ENCODE peak calls at places on chromosomes 16 and 17, in five cellular contexts. W is astrocyte; T is mammary epithelial cell; O is PC-3; H is naive thymus-derived CD4-positive, alpha-beta T cell. J is an unnamed sample.

GRCh38 chr16:9047689-9048301 is 43.6 kb upstream of the HAPSTR1 start:
- DNase-seq in T (peak; percentile 95), W (peak; percentile 98), O (peak; percentile 97), H (no peak), J (peak; percentile 86)

GRCh38 chr16:19411298-19411697 is 6.4 kb upstream of the TMC5 start:
- DNase-seq in H (no peak), W (no peak), O (peak; percentile 24), T (no peak), J (no peak)

GRCh38 chr17:40022961-40023541 is 7.8 kb downstream of the CSF3 start:
- DNase-seq in W (no peak), H (no peak), O (peak; percentile 75), T (no peak), J (peak; percentile 60)

GRCh38 chr17:55275894-55276804 is 11.4 kb downstream of the HLF start:
- DNase-seq in W (no peak), T (peak; percentile 81), H (no peak), O (peak; percentile 85), J (no peak)

GRCh38 chr16:60041671-60042070 is 1307.6 kb upstream of the GOT2 start:
- DNase-seq in W (no peak), H (no peak), O (peak; percentile 3), T (peak; percentile 8), J (no peak)

GRCh38 chr16:71347146-71347545 is 11.4 kb upstream of the CALB2 start:
- DNase-seq in O (no peak), T (no peak), W (no peak), H (no peak), J (no peak)

GRCh38 chr17:43085489-43085888 is 39.7 kb downstream of the BRCA1 start:
- DNase-seq in W (peak; percentile 33), O (no peak), T (no peak), H (no peak), J (no peak)

GRCh38 chr17:75151893-75152292 is 2.4 kb downstream of the JPT1 start:
- DNase-seq in T (no peak), W (peak; percentile 42), H (no peak), O (peak; percentile 63), J (no peak)

GRCh38 chr17:61454932-61455753 is 2.9 kb downstream of the TBX4 start:
- DNase-seq in H (no peak), T (no peak), W (no peak), O (no peak), J (no peak)

GRCh38 chr17:11780621-11781020 is 182.4 kb downstream of the DNAH9 start:
- DNase-seq in O (no peak), W (no peak), T (no peak), H (no peak), J (no peak)

GRCh38 chr17:16013943-16014407 is 14.4 kb downstream of the TTC19 start:
- DNase-seq in T (peak; percentile 70), O (peak; percentile 90), W (peak; percentile 81), H (no peak), J (no peak)

GRCh38 chr17:1259910-1260389 is 10.3 kb upstream of the BHLHA9 start:
- DNase-seq in H (peak; percentile 31), T (no peak), O (no peak), W (no peak), J (no peak)

GRCh38 chr16:86877108-86877507 is 298.8 kb downstream of the FOXL1 start:
- DNase-seq in O (no peak), T (no peak), H (no peak), W (no peak), J (no peak)

GRCh38 chr16:64167851-64168770 is 953.8 kb downstream of the CDH11 start:
- DNase-seq in T (no peak), O (no peak), H (no peak), W (no peak), J (no peak)

GRCh38 chr16:85969159-85969558 is 70.2 kb downstream of the IRF8 start:
- DNase-seq in T (peak; percentile 18), O (no peak), W (peak; percentile 77), H (no peak), J (no peak)

GRCh38 chr17:69729937-69730336 is 315.4 kb downstream of the MAP2K6 start:
- DNase-seq in O (peak; percentile 90), W (peak; percentile 66), T (peak; percentile 92), H (no peak), J (no peak)

GRCh38 chr17:55641559-55642160 is 81.0 kb downstream of the TMEM100 start:
- DNase-seq in T (peak; percentile 31), O (peak; percentile 74), W (peak; percentile 23), H (peak; percentile 7), J (peak; percentile 60)

GRCh38 chr17:15092762-15093161 is 172.4 kb downstream of the PMP22 start:
- DNase-seq in W (no peak), H (no peak), T (peak; percentile 45), O (peak; percentile 32), J (no peak)

GRCh38 chr16:84785843-84786538 is 33.8 kb upstream of the CRISPLD2 start:
- DNase-seq in H (no peak), O (no peak), T (no peak), W (peak; percentile 63), J (no peak)

GRCh38 chr17:82356845-82357355 is 2.1 kb upstream of the TEX19 start:
- DNase-seq in H (no peak), W (no peak), T (no peak), O (no peak), J (no peak)

GRCh38 chr16:2497116-2497630 is 16.6 kb upstream of the ATP6V0C start:
- DNase-seq in O (no peak), H (no peak), W (no peak), T (no peak), J (peak; percentile 83)

GRCh38 chr17:41340934-41341861 is 9.4 kb downstream of the KRT33A start:
- DNase-seq in O (no peak), T (no peak), W (no peak), H (peak; percentile 80), J (no peak)

GRCh38 chr16:57036945-57037344 is 47.6 kb downstream of the NLRC5 start:
- DNase-seq in O (no peak), W (no peak), H (no peak), T (no peak), J (no peak)

GRCh38 chr16:87740441-87740840 is 25.3 kb downstream of the KLHDC4 start:
- DNase-seq in W (peak; percentile 93), O (no peak), T (no peak), H (no peak), J (no peak)

GRCh38 chr16:31455601-31456314 is 3.5 kb upstream of the ARMC5 start:
- DNase-seq in O (no peak), H (peak; percentile 32), T (no peak), W (no peak), J (no peak)

GRCh38 chr17:17985555-17985954 is 12.9 kb downstream of the DRC3 start:
- DNase-seq in W (no peak), T (no peak), O (no peak), H (no peak), J (no peak)

GRCh38 chr16:65392831-65393565 is 271.1 kb upstream of the CDH11 start:
- DNase-seq in H (no peak), W (peak; percentile 69), O (peak; percentile 90), T (peak; percentile 50), J (no peak)

GRCh38 chr16:26729917-26730541 is 336.7 kb upstream of the C16orf82 start:
- DNase-seq in W (no peak), H (no peak), O (no peak), T (no peak), J (no peak)
- H3K36me3 ChIP-seq in W (no peaks in the 10 kb centered on the region), H (no peaks in the 10 kb centered on the region), O (no peaks in the 10 kb centered on the region), T (no peaks in the 10 kb centered on the region), J (no peaks in the 10 kb centered on the region)

DNA sequence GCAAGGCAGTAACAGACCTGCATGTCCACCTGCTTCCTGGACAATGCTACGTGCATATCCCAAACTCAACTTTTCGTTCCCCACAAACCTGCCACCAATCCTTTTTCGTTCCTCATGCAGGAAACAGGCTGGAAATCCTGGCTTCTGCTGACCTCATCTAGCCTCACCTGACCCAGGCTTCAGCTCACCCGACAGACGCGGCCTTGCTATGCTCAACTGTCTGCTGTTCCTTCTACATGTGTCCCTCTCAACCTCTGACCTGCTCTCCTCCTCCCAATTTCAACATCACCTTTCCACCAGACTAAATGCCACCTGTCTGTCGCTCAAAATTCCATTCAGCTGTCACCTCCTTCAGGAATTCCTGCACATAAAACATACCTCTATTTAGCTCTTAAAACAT is 44.5 kb downstream of the XPO6 start:
- DNase-seq in W (no peak), O (no peak), T (no peak), H (no peak), J (no peak)
- H3K4me1 ChIP-seq in W (peaks cover 23% of the 10 kb centered on the region), O (peaks cover 27% of the 10 kb centered on the region), T (peaks cover 11% of the 10 kb centered on the region), H (peaks cover 77% of the 10 kb centered on the region), J (peaks cover 53% of the 10 kb centered on the region)

DNA sequence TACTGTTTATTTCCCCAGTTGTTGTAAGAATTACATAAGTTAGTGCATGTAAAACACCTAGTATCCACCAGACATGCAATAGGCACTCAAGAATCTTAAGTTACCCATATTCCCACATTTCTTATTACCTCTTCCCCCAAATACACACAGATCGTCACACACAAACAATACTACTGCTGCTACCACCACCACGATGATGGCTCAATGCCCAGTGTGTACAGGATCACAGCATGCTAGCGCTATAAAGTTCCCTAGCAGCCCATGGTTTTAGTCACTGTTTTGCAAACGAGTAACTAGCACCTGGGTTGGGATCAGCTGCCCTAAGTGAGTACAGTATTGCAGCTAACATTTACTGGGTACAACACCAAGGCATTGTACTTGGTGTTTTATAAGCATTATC is 411.7 kb downstream of the UTP18 start:
- DNase-seq in W (no peak), T (no peak), H (no peak), O (peak; percentile 39), J (no peak)
- H3K4me3 ChIP-seq in W (no peak overlapping the region), T (no peak overlapping the region), H (no peak overlapping the region), O (no peak overlapping the region), J (no peak overlapping the region)

GRCh38 chr16:15735610-15736009 is 85.6 kb downstream of the NDE1 start:
- DNase-seq in T (no peak), O (no peak), H (no peak), W (no peak), J (peak; percentile 8)
- H3K36me3 ChIP-seq in T (no peaks in the 10 kb centered on the region), O (no peaks in the 10 kb centered on the region), H (no peaks in the 10 kb centered on the region), W (no peaks in the 10 kb centered on the region), J (no peaks in the 10 kb centered on the region)

J was measured in left lung.